ENCODE peak calls at places on chromosomes 3 and 15, in nine cellular contexts. One of them, this sample, is unnamed.

GRCh38 chr15:56064152-56064551 is 70.7 kb upstream of the NEDD4 start:
- DNase-seq in CD4-positive, alpha-beta T cell: no peak
- DNase-seq in AG04450: no peak
- DNase-seq in foreskin fibroblast: no peak
- DNase-seq in endothelial cell: no peak
- DNase-seq in WTC11: no peak
- DNase-seq in IMR-90: no peak
- DNase-seq in left lung: no peak
- DNase-seq in breast epithelium: no peak
- DNase-seq in this sample: no peak

GRCh38 chr3:159711560-159712333 is 276.9 kb upstream of the IL12A start:
- DNase-seq in CD4-positive, alpha-beta T cell: no peak
- DNase-seq in AG04450: peak
- DNase-seq in foreskin fibroblast: peak
- DNase-seq in endothelial cell: peak
- DNase-seq in WTC11: no peak
- DNase-seq in IMR-90: peak
- DNase-seq in left lung: no peak
- DNase-seq in breast epithelium: no peak
- DNase-seq in this sample: no peak

GRCh38 chr3:100650651-100651611 is 41.5 kb downstream of the ADGRG7 start:
- DNase-seq in CD4-positive, alpha-beta T cell: no peak
- DNase-seq in AG04450: no peak
- DNase-seq in foreskin fibroblast: peak
- DNase-seq in endothelial cell: no peak
- DNase-seq in WTC11: no peak
- DNase-seq in IMR-90: peak
- DNase-seq in left lung: no peak
- DNase-seq in breast epithelium: no peak
- DNase-seq in this sample: no peak

GRCh38 chr3:99768808-99769501 is 48.7 kb upstream of the CMSS1 start:
- DNase-seq in CD4-positive, alpha-beta T cell: no peak
- DNase-seq in AG04450: no peak
- DNase-seq in foreskin fibroblast: no peak
- DNase-seq in endothelial cell: no peak
- DNase-seq in WTC11: no peak
- DNase-seq in IMR-90: no peak
- DNase-seq in left lung: no peak
- DNase-seq in breast epithelium: no peak
- DNase-seq in this sample: no peak

GRCh38 chr3:133915685-133916639 is 20.3 kb upstream of the RAB6B start:
- DNase-seq in CD4-positive, alpha-beta T cell: no peak
- DNase-seq in AG04450: no peak
- DNase-seq in foreskin fibroblast: no peak
- DNase-seq in endothelial cell: no peak
- DNase-seq in WTC11: no peak
- DNase-seq in IMR-90: no peak
- DNase-seq in left lung: no peak
- DNase-seq in breast epithelium: no peak
- DNase-seq in this sample: peak

GRCh38 chr3:111936967-111937366 is 41.9 kb upstream of the ABHD10 start:
- DNase-seq in CD4-positive, alpha-beta T cell: no peak
- DNase-seq in AG04450: no peak
- DNase-seq in foreskin fibroblast: no peak
- DNase-seq in endothelial cell: no peak
- DNase-seq in WTC11: no peak
- DNase-seq in IMR-90: peak
- DNase-seq in left lung: no peak
- DNase-seq in breast epithelium: no peak
- DNase-seq in this sample: no peak

GRCh38 chr3:150094150-150094932 is 123.6 kb upstream of the PFN2 start:
- DNase-seq in CD4-positive, alpha-beta T cell: no peak
- DNase-seq in AG04450: no peak
- DNase-seq in foreskin fibroblast: peak
- DNase-seq in endothelial cell: no peak
- DNase-seq in WTC11: no peak
- DNase-seq in IMR-90: peak
- DNase-seq in left lung: no peak
- DNase-seq in breast epithelium: no peak
- DNase-seq in this sample: no peak

GRCh38 chr15:99644913-99645549 is 79.2 kb downstream of the MEF2A start:
- DNase-seq in CD4-positive, alpha-beta T cell: no peak
- DNase-seq in AG04450: no peak
- DNase-seq in foreskin fibroblast: no peak
- DNase-seq in endothelial cell: no peak
- DNase-seq in WTC11: no peak
- DNase-seq in IMR-90: no peak
- DNase-seq in left lung: no peak
- DNase-seq in breast epithelium: no peak
- DNase-seq in this sample: no peak

GRCh38 chr3:120450261-120450913 is 405 bp downstream of the FSTL1 start:
- DNase-seq in CD4-positive, alpha-beta T cell: no peak
- DNase-seq in AG04450: no peak
- DNase-seq in foreskin fibroblast: no peak
- DNase-seq in endothelial cell: peak
- DNase-seq in WTC11: peak
- DNase-seq in IMR-90: no peak
- DNase-seq in left lung: peak
- DNase-seq in breast epithelium: no peak
- DNase-seq in this sample: no peak

GRCh38 chr3:138184994-138185393 is 2.1 kb upstream of the ARMC8 start:
- DNase-seq in CD4-positive, alpha-beta T cell: no peak
- DNase-seq in AG04450: no peak
- DNase-seq in foreskin fibroblast: peak
- DNase-seq in endothelial cell: no peak
- DNase-seq in WTC11: no peak
- DNase-seq in IMR-90: peak
- DNase-seq in left lung: no peak
- DNase-seq in breast epithelium: no peak
- DNase-seq in this sample: no peak

GRCh38 chr3:127604546-127605165 is 6.4 kb downstream of the MCM2 start:
- DNase-seq in CD4-positive, alpha-beta T cell: no peak
- DNase-seq in AG04450: no peak
- DNase-seq in foreskin fibroblast: no peak
- DNase-seq in endothelial cell: no peak
- DNase-seq in WTC11: no peak
- DNase-seq in IMR-90: no peak
- DNase-seq in left lung: no peak
- DNase-seq in breast epithelium: no peak
- DNase-seq in this sample: no peak

GRCh38 chr15:39358441-39359041 is 222.3 kb upstream of the THBS1 start:
- DNase-seq in CD4-positive, alpha-beta T cell: no peak
- DNase-seq in AG04450: peak
- DNase-seq in foreskin fibroblast: no peak
- DNase-seq in endothelial cell: no peak
- DNase-seq in WTC11: no peak
- DNase-seq in IMR-90: peak
- DNase-seq in left lung: no peak
- DNase-seq in breast epithelium: no peak
- DNase-seq in this sample: no peak

GRCh38 chr15:63473999-63474809 is 30.2 kb upstream of the USP3 start:
- DNase-seq in CD4-positive, alpha-beta T cell: peak
- DNase-seq in AG04450: peak
- DNase-seq in foreskin fibroblast: peak
- DNase-seq in endothelial cell: no peak
- DNase-seq in WTC11: peak
- DNase-seq in IMR-90: peak
- DNase-seq in left lung: no peak
- DNase-seq in breast epithelium: no peak
- DNase-seq in this sample: no peak
- TF ChIP-seq CTCF in CD4-positive, alpha-beta T cell: no peak
- TF ChIP-seq CTCF in AG04450: no peak
- TF ChIP-seq CTCF in foreskin fibroblast: no peak
- TF ChIP-seq CTCF in endothelial cell: no peak
- TF ChIP-seq CTCF in WTC11: no peak
- TF ChIP-seq CTCF in IMR-90: peak
- TF ChIP-seq CTCF in left lung: no peak
- TF ChIP-seq CTCF in breast epithelium: no peak
- TF ChIP-seq CTCF in this sample: no peak

DNA sequence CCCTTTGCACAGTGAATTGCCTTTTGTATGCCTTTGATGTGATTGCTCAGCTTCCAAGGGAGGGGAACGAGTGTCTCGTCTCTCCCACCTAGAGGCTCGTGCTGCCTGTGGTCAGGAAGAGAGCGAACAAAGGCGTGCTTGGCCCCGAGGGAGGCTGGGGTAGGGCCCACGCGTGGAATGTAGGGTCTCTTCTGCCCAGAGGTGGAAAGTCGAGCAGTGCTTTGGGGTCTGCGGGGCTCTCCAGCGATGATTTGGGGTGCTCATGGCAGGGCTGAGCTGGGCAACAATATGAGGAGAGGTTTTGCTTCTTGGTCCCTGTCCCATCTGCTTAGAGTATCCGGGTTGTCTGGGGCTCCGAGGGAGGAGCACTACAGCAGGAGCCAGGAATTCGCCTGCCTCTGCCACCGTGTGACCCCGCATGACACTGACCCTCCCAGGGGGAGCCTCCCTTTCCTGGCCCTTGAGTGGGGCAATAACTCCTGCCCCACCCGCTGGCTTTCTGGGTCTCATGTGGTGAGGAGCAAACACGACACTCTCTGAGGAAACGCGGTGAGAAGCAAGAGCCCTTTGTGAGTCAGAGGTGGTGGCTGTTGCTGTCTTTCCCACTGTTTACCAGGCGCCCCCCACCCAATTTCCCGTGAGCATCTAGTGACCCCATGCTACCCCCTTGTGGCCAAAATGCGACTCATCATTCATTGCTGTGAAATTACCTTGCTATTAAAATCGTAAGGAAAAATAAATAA is 29.6 kb downstream of the CCNL1 start:
- DNase-seq in CD4-positive, alpha-beta T cell: peak
- DNase-seq in AG04450: no peak
- DNase-seq in foreskin fibroblast: peak
- DNase-seq in endothelial cell: peak
- DNase-seq in WTC11: peak
- DNase-seq in IMR-90: peak
- DNase-seq in left lung: no peak
- DNase-seq in breast epithelium: peak
- DNase-seq in this sample: no peak
- TF ChIP-seq CTCF in CD4-positive, alpha-beta T cell: peak
- TF ChIP-seq CTCF in AG04450: peak
- TF ChIP-seq CTCF in foreskin fibroblast: peak
- TF ChIP-seq CTCF in endothelial cell: peak
- TF ChIP-seq CTCF in WTC11: peak
- TF ChIP-seq CTCF in IMR-90: peak
- TF ChIP-seq CTCF in left lung: peak
- TF ChIP-seq CTCF in breast epithelium: peak
- TF ChIP-seq CTCF in this sample: peak

GRCh38 chr15:73717802-73718201 is 33.6 kb downstream of the CD276 start:
- DNase-seq in CD4-positive, alpha-beta T cell: no peak
- DNase-seq in AG04450: no peak
- DNase-seq in foreskin fibroblast: no peak
- DNase-seq in endothelial cell: no peak
- DNase-seq in WTC11: peak
- DNase-seq in IMR-90: no peak
- DNase-seq in left lung: no peak
- DNase-seq in breast epithelium: no peak
- DNase-seq in this sample: no peak
- TF ChIP-seq CTCF in CD4-positive, alpha-beta T cell: no peak
- TF ChIP-seq CTCF in AG04450: no peak
- TF ChIP-seq CTCF in foreskin fibroblast: peak
- TF ChIP-seq CTCF in endothelial cell: peak
- TF ChIP-seq CTCF in WTC11: peak
- TF ChIP-seq CTCF in IMR-90: no peak
- TF ChIP-seq CTCF in left lung: no peak
- TF ChIP-seq CTCF in breast epithelium: no peak
- TF ChIP-seq CTCF in this sample: peak

DNA sequence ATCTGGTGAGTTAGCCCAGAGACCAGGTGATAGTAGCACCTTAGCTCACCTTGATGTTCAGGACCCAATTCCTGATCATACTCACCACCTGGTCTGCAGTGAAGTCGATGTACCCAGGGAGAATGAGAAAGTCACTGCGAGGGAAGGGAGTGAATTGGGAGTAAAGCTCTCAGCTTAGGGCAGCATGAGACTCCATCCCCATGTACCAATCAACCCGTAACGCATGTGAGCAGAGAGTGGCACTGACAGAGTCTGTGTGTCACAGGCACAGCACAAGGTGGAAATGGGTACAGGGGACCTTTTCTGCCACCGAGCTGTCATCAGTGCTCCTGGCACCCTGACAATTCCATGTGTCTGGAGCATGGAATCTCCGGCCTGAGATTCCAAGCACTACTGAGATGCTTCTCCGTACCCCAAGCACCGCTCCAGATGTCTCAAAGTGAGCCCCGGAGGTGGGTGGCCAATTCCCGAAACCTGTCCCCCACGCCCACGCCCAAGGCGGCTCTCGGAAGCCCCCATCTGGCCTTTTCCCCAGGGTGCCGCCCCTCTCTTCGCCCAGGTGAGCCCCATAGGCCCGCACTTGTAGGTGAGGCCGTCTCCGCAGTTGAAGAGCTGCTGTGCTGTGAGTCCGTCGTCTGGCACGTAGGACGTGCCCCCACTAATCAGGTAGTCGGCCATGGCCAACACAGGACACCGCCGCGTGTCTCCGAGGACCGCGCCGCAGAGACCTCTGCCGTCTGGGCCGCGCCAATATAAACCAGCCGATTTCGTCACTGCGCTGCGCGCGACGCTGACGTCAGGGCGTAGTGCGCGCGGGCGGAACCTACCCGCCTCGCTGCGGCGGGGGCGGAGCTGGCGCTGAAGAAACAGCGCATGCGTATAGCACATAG is at the start of gene IMPDH2:
- DNase-seq in CD4-positive, alpha-beta T cell: peak
- DNase-seq in AG04450: peak
- DNase-seq in foreskin fibroblast: peak
- DNase-seq in endothelial cell: peak
- DNase-seq in WTC11: peak
- DNase-seq in IMR-90: peak
- DNase-seq in left lung: peak
- DNase-seq in breast epithelium: peak
- DNase-seq in this sample: peak
- TF ChIP-seq CTCF in CD4-positive, alpha-beta T cell: no peak
- TF ChIP-seq CTCF in AG04450: no peak
- TF ChIP-seq CTCF in foreskin fibroblast: no peak
- TF ChIP-seq CTCF in endothelial cell: no peak
- TF ChIP-seq CTCF in WTC11: no peak
- TF ChIP-seq CTCF in IMR-90: peak
- TF ChIP-seq CTCF in left lung: no peak
- TF ChIP-seq CTCF in breast epithelium: no peak
- TF ChIP-seq CTCF in this sample: no peak